ENCODE peak calls at places on chromosomes 1 and 21, in four cellular contexts. One of them, this sample, is unnamed.

GRCh38 chr1:238961790-238962189 is 424.6 kb upstream of the CHRM3 start:
- DNase-seq in glutamatergic neuron: no peak
- DNase-seq in right atrium auricular region: no peak
- DNase-seq in activated CD4-positive, alpha-beta T cell treated with anti-CD3 and anti-CD28 coated beads for 1 hour: no peak
- DNase-seq in this sample: no peak

GRCh38 chr1:228073870-228074545 is 8.5 kb upstream of the ARF1 start:
- DNase-seq in activated CD4-positive, alpha-beta T cell treated with anti-CD3 and anti-CD28 coated beads for 1 hour: no peak
- DNase-seq in right atrium auricular region: no peak
- DNase-seq in glutamatergic neuron: no peak
- DNase-seq in this sample: peak

GRCh38 chr1:224637510-224637909 is 21.4 kb downstream of the CNIH3 start:
- DNase-seq in right atrium auricular region: no peak
- DNase-seq in glutamatergic neuron: no peak
- DNase-seq in activated CD4-positive, alpha-beta T cell treated with anti-CD3 and anti-CD28 coated beads for 1 hour: no peak
- DNase-seq in this sample: no peak

GRCh38 chr1:172381981-172382380 is 38.5 kb upstream of the C1orf105 start:
- DNase-seq in activated CD4-positive, alpha-beta T cell treated with anti-CD3 and anti-CD28 coated beads for 1 hour: no peak
- DNase-seq in right atrium auricular region: no peak
- DNase-seq in glutamatergic neuron: no peak
- DNase-seq in this sample: no peak

GRCh38 chr1:107704911-107705310 is 260.1 kb downstream of the VAV3 start:
- DNase-seq in glutamatergic neuron: no peak
- DNase-seq in right atrium auricular region: no peak
- DNase-seq in activated CD4-positive, alpha-beta T cell treated with anti-CD3 and anti-CD28 coated beads for 1 hour: no peak
- DNase-seq in this sample: no peak

GRCh38 chr1:1435094-1435903 is at the start of gene VWA1:
- DNase-seq in right atrium auricular region: no peak
- DNase-seq in glutamatergic neuron: peak
- DNase-seq in activated CD4-positive, alpha-beta T cell treated with anti-CD3 and anti-CD28 coated beads for 1 hour: peak
- DNase-seq in this sample: peak

GRCh38 chr1:203555484-203556046 is 61.6 kb downstream of the OPTC start:
- DNase-seq in activated CD4-positive, alpha-beta T cell treated with anti-CD3 and anti-CD28 coated beads for 1 hour: no peak
- DNase-seq in glutamatergic neuron: peak
- DNase-seq in right atrium auricular region: no peak
- DNase-seq in this sample: no peak

GRCh38 chr21:29718081-29718815 is 221.5 kb downstream of the GRIK1 start:
- DNase-seq in glutamatergic neuron: no peak
- DNase-seq in activated CD4-positive, alpha-beta T cell treated with anti-CD3 and anti-CD28 coated beads for 1 hour: no peak
- DNase-seq in right atrium auricular region: no peak
- DNase-seq in this sample: no peak

GRCh38 chr1:209363112-209363511 is 220.4 kb upstream of the CAMK1G start:
- DNase-seq in right atrium auricular region: no peak
- DNase-seq in glutamatergic neuron: no peak
- DNase-seq in activated CD4-positive, alpha-beta T cell treated with anti-CD3 and anti-CD28 coated beads for 1 hour: no peak
- DNase-seq in this sample: no peak

GRCh38 chr1:229836324-229836723 is 210.3 kb downstream of the URB2 start:
- DNase-seq in activated CD4-positive, alpha-beta T cell treated with anti-CD3 and anti-CD28 coated beads for 1 hour: no peak
- DNase-seq in right atrium auricular region: no peak
- DNase-seq in glutamatergic neuron: no peak
- DNase-seq in this sample: no peak

GRCh38 chr1:66834926-66835325 is 33.9 kb upstream of the INSL5 start:
- DNase-seq in glutamatergic neuron: no peak
- DNase-seq in right atrium auricular region: no peak
- DNase-seq in activated CD4-positive, alpha-beta T cell treated with anti-CD3 and anti-CD28 coated beads for 1 hour: no peak
- DNase-seq in this sample: no peak

GRCh38 chr1:56838726-56839125 is 15.9 kb upstream of the C8A start:
- DNase-seq in activated CD4-positive, alpha-beta T cell treated with anti-CD3 and anti-CD28 coated beads for 1 hour: no peak
- DNase-seq in glutamatergic neuron: no peak
- DNase-seq in right atrium auricular region: no peak
- DNase-seq in this sample: no peak

GRCh38 chr1:22231995-22232690 is 89.2 kb upstream of the WNT4 start:
- DNase-seq in right atrium auricular region: no peak
- DNase-seq in activated CD4-positive, alpha-beta T cell treated with anti-CD3 and anti-CD28 coated beads for 1 hour: no peak
- DNase-seq in glutamatergic neuron: no peak
- DNase-seq in this sample: no peak

GRCh38 chr1:224720216-224720615 is 104.1 kb downstream of the CNIH3 start:
- DNase-seq in right atrium auricular region: no peak
- DNase-seq in glutamatergic neuron: no peak
- DNase-seq in activated CD4-positive, alpha-beta T cell treated with anti-CD3 and anti-CD28 coated beads for 1 hour: no peak
- DNase-seq in this sample: no peak

GRCh38 chr1:77031101-77031662 is 163.9 kb downstream of the ST6GALNAC5 start:
- DNase-seq in glutamatergic neuron: no peak
- DNase-seq in activated CD4-positive, alpha-beta T cell treated with anti-CD3 and anti-CD28 coated beads for 1 hour: no peak
- DNase-seq in right atrium auricular region: no peak
- DNase-seq in this sample: peak

GRCh38 chr1:31588751-31589515 is 12.6 kb downstream of the TINAGL1 start:
- DNase-seq in activated CD4-positive, alpha-beta T cell treated with anti-CD3 and anti-CD28 coated beads for 1 hour: no peak
- DNase-seq in glutamatergic neuron: no peak
- DNase-seq in right atrium auricular region: peak
- DNase-seq in this sample: peak

GRCh38 chr1:208225954-208226937 is 17.9 kb downstream of the PLXNA2 start:
- DNase-seq in glutamatergic neuron: no peak
- DNase-seq in activated CD4-positive, alpha-beta T cell treated with anti-CD3 and anti-CD28 coated beads for 1 hour: no peak
- DNase-seq in right atrium auricular region: no peak
- DNase-seq in this sample: no peak

GRCh38 chr21:29854795-29855194 is 85.0 kb downstream of the GRIK1 start:
- DNase-seq in right atrium auricular region: no peak
- DNase-seq in glutamatergic neuron: no peak
- DNase-seq in activated CD4-positive, alpha-beta T cell treated with anti-CD3 and anti-CD28 coated beads for 1 hour: no peak
- DNase-seq in this sample: no peak

GRCh38 chr1:174247472-174247871 is 88.2 kb downstream of the RABGAP1L start:
- DNase-seq in glutamatergic neuron: no peak
- DNase-seq in activated CD4-positive, alpha-beta T cell treated with anti-CD3 and anti-CD28 coated beads for 1 hour: no peak
- DNase-seq in right atrium auricular region: no peak
- DNase-seq in this sample: no peak